ENCODE peak calls at places on chromosomes 13 and 19, in four cellular contexts. One of them, this sample, is unnamed.

GRCh38 chr13:43574601-43575000 is 212.2 kb downstream of the ENOX1 start:
- DNase-seq in AG10803: no peak
- DNase-seq in tibial artery: no peak
- DNase-seq in GM23248: no peak
- DNase-seq in this sample: no peak

GRCh38 chr19:16193466-16193865 is 4.2 kb upstream of the AP1M1 start:
- DNase-seq in AG10803: no peak
- DNase-seq in tibial artery: peak
- DNase-seq in GM23248: no peak
- DNase-seq in this sample: no peak

GRCh38 chr13:112146073-112146360 is 79.1 kb downstream of the SOX1 start:
- DNase-seq in AG10803: no peak
- DNase-seq in tibial artery: peak
- DNase-seq in GM23248: no peak
- DNase-seq in this sample: no peak

GRCh38 chr13:30652746-30653145 is 35.0 kb downstream of the USPL1 start:
- DNase-seq in AG10803: peak
- DNase-seq in tibial artery: no peak
- DNase-seq in GM23248: no peak
- DNase-seq in this sample: no peak

GRCh38 chr13:59318320-59318930 is 845.3 kb downstream of the DIAPH3 start:
- DNase-seq in AG10803: peak
- DNase-seq in tibial artery: no peak
- DNase-seq in GM23248: peak
- DNase-seq in this sample: peak

GRCh38 chr19:45508931-45509691 is 1.8 kb downstream of the VASP start:
- DNase-seq in AG10803: peak
- DNase-seq in tibial artery: peak
- DNase-seq in GM23248: peak
- DNase-seq in this sample: no peak

GRCh38 chr13:101626925-101627555 is 174.6 kb downstream of the ITGBL1 start:
- DNase-seq in AG10803: no peak
- DNase-seq in tibial artery: no peak
- DNase-seq in GM23248: peak
- DNase-seq in this sample: peak

GRCh38 chr13:27024062-27024461 is 147.5 kb downstream of the USP12 start:
- DNase-seq in AG10803: no peak
- DNase-seq in tibial artery: no peak
- DNase-seq in GM23248: no peak
- DNase-seq in this sample: no peak

GRCh38 chr13:75415720-75416119 is 66.2 kb downstream of the TBC1D4 start:
- DNase-seq in AG10803: peak
- DNase-seq in tibial artery: no peak
- DNase-seq in GM23248: peak
- DNase-seq in this sample: no peak

GRCh38 chr19:19185853-19186728 is 5.9 kb downstream of the BORCS8 start:
- DNase-seq in AG10803: peak
- DNase-seq in tibial artery: no peak
- DNase-seq in GM23248: peak
- DNase-seq in this sample: peak

GRCh38 chr13:112713517-112714253 is 23.8 kb downstream of the ATP11A start:
- DNase-seq in AG10803: no peak
- DNase-seq in tibial artery: peak
- DNase-seq in GM23248: no peak
- DNase-seq in this sample: no peak

GRCh38 chr19:33186431-33186830 is 7.7 kb upstream of the LRP3 start:
- DNase-seq in AG10803: no peak
- DNase-seq in tibial artery: peak
- DNase-seq in GM23248: no peak
- DNase-seq in this sample: no peak

GRCh38 chr19:53907193-53907581 is 1.9 kb upstream of the CACNG7 start:
- DNase-seq in AG10803: no peak
- DNase-seq in tibial artery: no peak
- DNase-seq in GM23248: no peak
- DNase-seq in this sample: no peak

GRCh38 chr13:24203726-24204295 is 43.3 kb downstream of the SPATA13 start:
- DNase-seq in AG10803: peak
- DNase-seq in tibial artery: no peak
- DNase-seq in GM23248: no peak
- DNase-seq in this sample: peak
- H3K4me3 ChIP-seq in AG10803: no peak
- H3K4me3 ChIP-seq in tibial artery: no peak
- H3K4me3 ChIP-seq in GM23248: no peak
- H3K4me3 ChIP-seq in this sample: peak

GRCh38 chr13:48320906-48321510 is 17.5 kb downstream of the RB1 start:
- DNase-seq in AG10803: no peak
- DNase-seq in tibial artery: no peak
- DNase-seq in GM23248: no peak
- DNase-seq in this sample: no peak
- H3K4me3 ChIP-seq in AG10803: peak
- H3K4me3 ChIP-seq in tibial artery: peak
- H3K4me3 ChIP-seq in GM23248: no peak
- H3K4me3 ChIP-seq in this sample: no peak

GRCh38 chr19:5851302-5851701 is at the start of gene FUT3:
- DNase-seq in AG10803: no peak
- DNase-seq in tibial artery: no peak
- DNase-seq in GM23248: no peak
- DNase-seq in this sample: no peak

GRCh38 chr19:5850189-5850588 is 1.1 kb downstream of the FUT3 start:
- DNase-seq in AG10803: no peak
- DNase-seq in tibial artery: no peak
- DNase-seq in GM23248: no peak
- DNase-seq in this sample: no peak

GRCh38 chr19:5850743-5851293 is 431 bp downstream of the FUT3 start:
- DNase-seq in AG10803: peak
- DNase-seq in tibial artery: no peak
- DNase-seq in GM23248: peak
- DNase-seq in this sample: no peak
- H3K4me3 ChIP-seq in AG10803: no peak
- H3K4me3 ChIP-seq in tibial artery: no peak
- H3K4me3 ChIP-seq in GM23248: no peak
- H3K4me3 ChIP-seq in this sample: no peak

DNA sequence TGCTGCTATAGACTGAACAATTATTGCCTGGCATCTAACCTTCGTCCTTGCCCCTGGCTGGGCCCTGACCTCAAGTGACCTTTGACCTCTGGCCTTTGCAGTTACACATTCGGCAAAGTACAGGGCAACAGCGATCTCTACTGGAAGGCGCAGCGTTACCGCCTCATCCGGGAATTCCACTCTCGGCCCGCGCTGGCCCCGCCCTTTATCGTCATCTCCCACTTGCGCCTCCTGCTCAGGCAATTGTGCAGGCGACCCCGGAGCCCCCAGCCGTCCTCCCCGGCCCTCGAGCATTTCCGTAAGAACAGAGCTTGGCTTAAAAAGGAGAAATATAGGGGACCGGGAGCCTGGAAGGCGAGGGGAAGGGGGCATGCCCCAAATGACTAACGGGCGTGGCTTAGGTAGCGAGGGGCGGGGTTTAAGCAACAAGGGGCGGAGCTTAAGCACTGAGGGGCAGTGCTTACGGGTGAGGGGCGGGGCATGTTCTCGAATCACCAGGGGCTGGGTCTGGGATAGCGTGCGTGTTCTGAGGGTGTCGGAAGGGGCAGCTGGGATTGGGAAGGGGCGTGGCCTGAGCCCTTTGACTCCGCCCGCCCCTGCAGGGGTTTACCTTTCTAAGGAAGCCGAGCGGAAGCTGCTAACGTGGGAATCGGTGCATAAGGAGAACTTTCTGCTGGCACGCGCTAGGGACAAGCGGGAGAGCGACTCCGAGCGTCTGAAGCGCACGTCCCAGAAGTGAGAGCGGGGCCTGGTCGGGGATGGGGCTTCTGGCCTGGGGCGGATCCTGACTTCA is 52.7 kb downstream of the TRPM4 start:
- DNase-seq in AG10803: no peak
- DNase-seq in tibial artery: no peak
- DNase-seq in GM23248: peak
- DNase-seq in this sample: no peak
- H3K4me3 ChIP-seq in AG10803: no peak
- H3K4me3 ChIP-seq in tibial artery: no peak
- H3K4me3 ChIP-seq in GM23248: no peak
- H3K4me3 ChIP-seq in this sample: no peak

DNA sequence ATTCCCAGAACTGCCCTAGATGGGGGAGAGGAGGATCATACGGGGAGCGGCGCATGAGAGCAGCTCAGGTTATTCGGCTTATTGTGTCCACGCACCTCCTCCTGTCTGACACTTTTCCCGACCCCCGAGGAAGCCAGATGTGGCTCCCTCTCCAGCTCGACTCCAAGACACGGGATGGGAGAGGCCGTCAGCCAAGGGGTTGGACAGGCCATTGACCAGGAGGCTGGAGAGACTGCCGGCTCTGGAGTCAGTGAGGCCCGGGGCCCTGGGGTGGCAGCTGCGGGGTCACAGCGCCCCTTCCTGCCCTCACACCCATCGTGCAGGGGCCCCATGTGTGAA is 2.9 kb downstream of the DMKN start:
- DNase-seq in AG10803: no peak
- DNase-seq in tibial artery: no peak
- DNase-seq in GM23248: no peak
- DNase-seq in this sample: no peak
- H3K4me3 ChIP-seq in AG10803: no peak
- H3K4me3 ChIP-seq in tibial artery: peak
- H3K4me3 ChIP-seq in GM23248: peak
- H3K4me3 ChIP-seq in this sample: no peak